ENCODE peak calls at places on chromosomes 12 and 14, in four cellular contexts. T is astrocyte of the spinal cord, E is right atrium auricular region, X is upper lobe of right lung. Z is an unnamed sample.

GRCh38 chr12:66398931-66399625 is 96.8 kb downstream of the HELB start:
- DNase-seq in T (peak), E (no peak), X (no peak), Z (no peak)

GRCh38 chr12:92468358-92469020 is 234.3 kb upstream of the PLEKHG7 start:
- DNase-seq in T (no peak), E (no peak), X (no peak), Z (no peak)

GRCh38 chr12:130286041-130286440 is 51.6 kb upstream of the PIWIL1 start:
- DNase-seq in T (no peak), E (no peak), X (no peak), Z (no peak)

GRCh38 chr12:124686885-124687694 is 119.7 kb upstream of the NCOR2 start:
- DNase-seq in T (peak), E (no peak), X (no peak), Z (no peak)

GRCh38 chr14:22598099-22598895 is at the start of gene ABHD4:
- DNase-seq in T (peak), E (peak), X (peak), Z (peak)

GRCh38 chr14:101717663-101718490 is 43.6 kb upstream of the PPP2R5C start:
- DNase-seq in T (no peak), E (peak), X (no peak), Z (no peak)

GRCh38 chr14:75383721-75384120 is 44.1 kb upstream of the JDP2 start:
- DNase-seq in T (no peak), E (no peak), X (no peak), Z (no peak)

GRCh38 chr12:80045594-80045993 is 53.7 kb upstream of the OTOGL start:
- DNase-seq in T (peak), E (no peak), X (no peak), Z (peak)

GRCh38 chr12:48681416-48681737 is 661 bp downstream of the KANSL2 start:
- DNase-seq in T (peak), E (no peak), X (no peak), Z (no peak)

GRCh38 chr12:53937596-53938275 is 895 bp upstream of the HOXC13 start:
- DNase-seq in T (no peak), E (no peak), X (no peak), Z (no peak)

GRCh38 chr12:128797119-128798118 is 26.3 kb downstream of the SLC15A4 start:
- DNase-seq in T (peak), E (no peak), X (peak), Z (peak)

DNA sequence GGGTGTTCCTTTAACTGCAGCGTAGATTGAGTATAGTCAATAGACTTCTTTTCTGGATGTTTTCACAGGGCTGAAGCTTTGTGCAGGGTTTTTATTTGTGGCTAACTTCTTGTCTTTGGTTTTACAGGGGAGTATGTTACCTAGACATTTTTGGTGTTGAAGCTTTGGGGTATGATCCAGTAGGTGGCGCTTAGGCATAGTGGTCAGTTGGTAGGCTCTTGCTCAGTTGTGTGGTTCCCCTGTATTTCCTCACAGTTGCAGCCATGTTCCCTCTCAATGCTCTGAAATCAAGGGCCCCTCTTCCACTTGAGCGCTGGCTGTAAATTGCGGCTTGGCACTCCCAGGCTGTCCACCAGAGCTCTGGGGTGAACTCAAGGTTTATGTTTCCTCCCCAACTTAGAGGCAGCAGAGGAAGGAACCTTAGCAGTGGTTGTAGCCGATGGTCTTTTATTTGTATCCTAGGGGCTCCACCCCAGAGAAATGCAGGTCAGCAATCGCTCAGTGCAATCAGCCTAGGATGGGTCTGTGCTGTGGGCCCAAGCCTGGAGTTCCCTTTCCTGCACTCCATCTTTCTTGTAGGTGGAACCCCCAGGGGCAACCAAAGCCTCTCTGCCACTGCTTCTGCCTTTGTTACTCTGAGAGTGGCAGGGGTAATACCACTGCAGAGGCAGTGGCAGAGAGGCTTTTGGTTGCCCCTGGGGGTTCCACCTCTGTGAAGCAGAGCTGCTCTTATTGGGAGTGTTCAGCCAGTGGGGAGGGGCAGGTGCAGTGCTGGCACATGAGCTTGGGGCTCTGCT is 55.1 kb downstream of the CMAS start:
- DNase-seq in T (peak), E (peak), X (no peak), Z (peak)
- TF ChIP-seq CTCF in T (peak), E (peak), X (peak), Z (peak)

GRCh38 chr12:89040146-89040964 is 311.9 kb downstream of the DUSP6 start:
- DNase-seq in T (peak), E (no peak), X (no peak), Z (peak)
- TF ChIP-seq CTCF in T (no peak), E (no peak), X (no peak), Z (no peak)

GRCh38 chr14:24139272-24139934 is 2.0 kb downstream of the EMC9 start:
- DNase-seq in T (no peak), E (no peak), X (no peak), Z (no peak)
- TF ChIP-seq CTCF in T (no peak), E (no peak), X (no peak), Z (no peak)

GRCh38 chr14:53613404-53614253 is 343.0 kb downstream of the BMP4 start:
- DNase-seq in T (peak), E (no peak), X (no peak), Z (no peak)

GRCh38 chr14:53615254-53615653 is 341.4 kb downstream of the BMP4 start:
- DNase-seq in T (no peak), E (no peak), X (no peak), Z (no peak)

GRCh38 chr14:53609009-53609408 is 347.6 kb downstream of the BMP4 start:
- DNase-seq in T (no peak), E (no peak), X (no peak), Z (no peak)

GRCh38 chr14:53608369-53608768 is 348.3 kb downstream of the BMP4 start:
- DNase-seq in T (no peak), E (no peak), X (no peak), Z (no peak)

GRCh38 chr14:53610947-53611346 is 345.7 kb downstream of the BMP4 start:
- DNase-seq in T (no peak), E (no peak), X (no peak), Z (no peak)
- TF ChIP-seq CTCF in T (no peak), E (no peak), X (no peak), Z (peak)

GRCh38 chr12:127150479-127150878 is 1116.5 kb upstream of the TMEM132C start:
- DNase-seq in T (no peak), E (no peak), X (no peak), Z (no peak)
- TF ChIP-seq CTCF in T (no peak), E (no peak), X (no peak), Z (peak)

GRCh38 chr12:99658950-99659349 is 11.4 kb downstream of the GARIN6 start:
- DNase-seq in T (peak), E (no peak), X (no peak), Z (no peak)
- TF ChIP-seq CTCF in T (peak), E (no peak), X (no peak), Z (peak)

DNA sequence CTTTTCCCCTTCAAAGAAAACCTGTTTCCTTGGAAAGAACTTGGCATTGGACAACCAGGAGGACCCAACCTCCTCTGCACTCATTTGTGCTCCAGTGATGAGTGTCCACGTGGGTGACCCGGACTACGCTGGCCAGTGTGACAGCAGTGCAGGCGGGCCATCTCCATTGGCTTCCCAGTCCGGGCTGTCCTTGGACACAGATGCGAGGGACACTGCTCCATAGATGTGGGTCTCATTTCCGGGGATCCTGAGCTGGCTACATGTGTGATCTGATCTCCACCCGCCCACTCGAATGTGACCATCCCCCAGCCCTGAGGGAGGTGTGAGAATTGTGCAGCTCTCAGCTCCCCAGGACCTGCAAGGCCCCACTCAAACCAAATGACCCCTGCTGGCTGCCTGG is 836.6 kb upstream of the TMEM132C start:
- DNase-seq in T (no peak), E (no peak), X (no peak), Z (no peak)
- TF ChIP-seq CTCF in T (no peak), E (no peak), X (no peak), Z (no peak)

GRCh38 chr12:32334384-32334783 is 65.0 kb upstream of the FGD4 start:
- DNase-seq in T (no peak), E (no peak), X (no peak), Z (no peak)
- TF ChIP-seq CTCF in T (no peak), E (no peak), X (no peak), Z (no peak)

GRCh38 chr14:47438650-47439140 is 236.7 kb downstream of the MDGA2 start:
- DNase-seq in T (peak), E (no peak), X (no peak), Z (no peak)

GRCh38 chr14:47439953-47440352 is 235.5 kb downstream of the MDGA2 start:
- DNase-seq in T (no peak), E (no peak), X (no peak), Z (no peak)

GRCh38 chr14:47447076-47447475 is 228.3 kb downstream of the MDGA2 start:
- DNase-seq in T (no peak), E (no peak), X (no peak), Z (no peak)

GRCh38 chr14:47442206-47442605 is 233.2 kb downstream of the MDGA2 start:
- DNase-seq in T (peak), E (no peak), X (no peak), Z (no peak)
- TF ChIP-seq CTCF in T (peak), E (no peak), X (no peak), Z (no peak)